ENCODE peak calls at places on chromosome 17, in six cellular contexts. One of them, this sample, is unnamed.

GRCh38 chr17:61457226-61457983 is 5.2 kb downstream of the TBX4 start:
- DNase-seq in GM23338: peak
- DNase-seq in cardiac fibroblast: no peak
- DNase-seq in spleen: no peak
- DNase-seq in PC-3: no peak
- DNase-seq in fibroblast of mammary gland: no peak
- DNase-seq in this sample: no peak

GRCh38 chr17:19016881-19017280 is 12.3 kb upstream of the FAM83G start:
- DNase-seq in cardiac fibroblast: no peak
- DNase-seq in spleen: peak
- DNase-seq in PC-3: no peak
- DNase-seq in fibroblast of mammary gland: no peak
- DNase-seq in GM23338: no peak
- DNase-seq in this sample: no peak

GRCh38 chr17:79778504-79779087 is 648 bp downstream of the CBX2 start:
- DNase-seq in fibroblast of mammary gland: no peak
- DNase-seq in spleen: no peak
- DNase-seq in PC-3: peak
- DNase-seq in cardiac fibroblast: no peak
- DNase-seq in GM23338: peak
- DNase-seq in this sample: no peak

GRCh38 chr17:59848778-59849177 is 44.0 kb downstream of the TUBD1 start:
- DNase-seq in cardiac fibroblast: peak
- DNase-seq in spleen: peak
- DNase-seq in fibroblast of mammary gland: peak
- DNase-seq in PC-3: peak
- DNase-seq in GM23338: no peak
- DNase-seq in this sample: peak

GRCh38 chr17:70521821-70522256 is 352.5 kb downstream of the KCNJ2 start:
- DNase-seq in PC-3: peak
- DNase-seq in cardiac fibroblast: peak
- DNase-seq in spleen: no peak
- DNase-seq in GM23338: no peak
- DNase-seq in fibroblast of mammary gland: peak
- DNase-seq in this sample: peak

GRCh38 chr17:8857919-8858318 is 9.6 kb downstream of the PIK3R6 start:
- DNase-seq in GM23338: peak
- DNase-seq in fibroblast of mammary gland: peak
- DNase-seq in spleen: no peak
- DNase-seq in cardiac fibroblast: peak
- DNase-seq in PC-3: no peak
- DNase-seq in this sample: peak

GRCh38 chr17:66584927-66585326 is 250.0 kb upstream of the CACNG5 start:
- DNase-seq in fibroblast of mammary gland: no peak
- DNase-seq in PC-3: no peak
- DNase-seq in cardiac fibroblast: no peak
- DNase-seq in GM23338: no peak
- DNase-seq in spleen: no peak
- DNase-seq in this sample: no peak

GRCh38 chr17:13920413-13920812 is 148.9 kb upstream of the COX10 start:
- DNase-seq in cardiac fibroblast: no peak
- DNase-seq in GM23338: no peak
- DNase-seq in spleen: no peak
- DNase-seq in fibroblast of mammary gland: no peak
- DNase-seq in PC-3: no peak
- DNase-seq in this sample: no peak

GRCh38 chr17:61407211-61407911 is 7.7 kb downstream of the TBX2 start:
- DNase-seq in GM23338: no peak
- DNase-seq in cardiac fibroblast: peak
- DNase-seq in PC-3: no peak
- DNase-seq in spleen: peak
- DNase-seq in fibroblast of mammary gland: no peak
- DNase-seq in this sample: no peak

GRCh38 chr17:2598166-2598565 is 4.7 kb downstream of the PAFAH1B1 start:
- DNase-seq in PC-3: peak
- DNase-seq in GM23338: no peak
- DNase-seq in cardiac fibroblast: peak
- DNase-seq in spleen: no peak
- DNase-seq in fibroblast of mammary gland: peak
- DNase-seq in this sample: peak
- H3K4me3 ChIP-seq in PC-3: no peak
- H3K4me3 ChIP-seq in GM23338: no peak
- H3K4me3 ChIP-seq in cardiac fibroblast: no peak
- H3K4me3 ChIP-seq in spleen: no peak
- H3K4me3 ChIP-seq in fibroblast of mammary gland: no peak
- H3K4me3 ChIP-seq in this sample: no peak

GRCh38 chr17:48554412-48555090 is 9.6 kb upstream of the HOXB2 start:
- DNase-seq in spleen: no peak
- DNase-seq in PC-3: no peak
- DNase-seq in cardiac fibroblast: peak
- DNase-seq in fibroblast of mammary gland: no peak
- DNase-seq in GM23338: peak
- DNase-seq in this sample: no peak

GRCh38 chr17:48555616-48556533 is 11.0 kb upstream of the HOXB2 start:
- DNase-seq in fibroblast of mammary gland: no peak
- DNase-seq in PC-3: peak
- DNase-seq in spleen: no peak
- DNase-seq in GM23338: no peak
- DNase-seq in cardiac fibroblast: peak
- DNase-seq in this sample: no peak

GRCh38 chr17:48556534-48557401 is 11.9 kb upstream of the HOXB2 start:
- DNase-seq in cardiac fibroblast: no peak
- DNase-seq in PC-3: peak
- DNase-seq in spleen: no peak
- DNase-seq in fibroblast of mammary gland: peak
- DNase-seq in GM23338: no peak
- DNase-seq in this sample: no peak

GRCh38 chr17:48553837-48554236 is 8.9 kb upstream of the HOXB2 start:
- DNase-seq in GM23338: no peak
- DNase-seq in spleen: no peak
- DNase-seq in PC-3: no peak
- DNase-seq in cardiac fibroblast: no peak
- DNase-seq in fibroblast of mammary gland: no peak
- DNase-seq in this sample: no peak

GRCh38 chr17:48555183-48555615 is 10.3 kb upstream of the HOXB2 start:
- DNase-seq in fibroblast of mammary gland: peak
- DNase-seq in cardiac fibroblast: peak
- DNase-seq in PC-3: peak
- DNase-seq in GM23338: no peak
- DNase-seq in spleen: no peak
- DNase-seq in this sample: peak
- TF ChIP-seq CTCF in fibroblast of mammary gland: no peak
- TF ChIP-seq CTCF in cardiac fibroblast: no peak
- TF ChIP-seq CTCF in PC-3: no peak
- TF ChIP-seq CTCF in GM23338: no peak
- TF ChIP-seq CTCF in spleen: no peak
- TF ChIP-seq CTCF in this sample: no peak

DNA sequence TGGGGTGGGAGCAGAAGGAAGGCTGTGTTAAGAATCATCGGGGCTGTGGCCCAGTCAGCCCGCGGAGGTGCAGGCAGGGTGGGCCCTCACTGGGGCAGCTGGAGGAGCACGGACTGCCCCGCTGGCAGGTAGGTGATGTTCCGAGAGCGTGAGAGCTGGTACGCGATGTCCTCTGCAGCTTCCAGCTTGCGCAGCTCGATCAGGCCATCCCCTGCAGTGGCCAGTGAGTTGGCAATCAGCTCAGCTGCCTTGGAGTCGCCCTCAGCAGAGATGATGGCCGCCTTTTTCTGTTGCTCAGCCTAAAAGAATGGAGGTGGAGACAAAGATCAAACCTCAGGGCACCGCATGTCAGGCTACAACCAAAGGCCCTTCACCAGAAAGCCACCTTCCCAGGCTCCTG is 9.8 kb downstream of the PHB1 start:
- DNase-seq in GM23338: no peak
- DNase-seq in spleen: no peak
- DNase-seq in fibroblast of mammary gland: no peak
- DNase-seq in cardiac fibroblast: no peak
- DNase-seq in PC-3: no peak
- DNase-seq in this sample: no peak
- H3K4me3 ChIP-seq in GM23338: no peak
- H3K4me3 ChIP-seq in spleen: no peak
- H3K4me3 ChIP-seq in fibroblast of mammary gland: no peak
- H3K4me3 ChIP-seq in cardiac fibroblast: no peak
- H3K4me3 ChIP-seq in PC-3: no peak
- H3K4me3 ChIP-seq in this sample: no peak

DNA sequence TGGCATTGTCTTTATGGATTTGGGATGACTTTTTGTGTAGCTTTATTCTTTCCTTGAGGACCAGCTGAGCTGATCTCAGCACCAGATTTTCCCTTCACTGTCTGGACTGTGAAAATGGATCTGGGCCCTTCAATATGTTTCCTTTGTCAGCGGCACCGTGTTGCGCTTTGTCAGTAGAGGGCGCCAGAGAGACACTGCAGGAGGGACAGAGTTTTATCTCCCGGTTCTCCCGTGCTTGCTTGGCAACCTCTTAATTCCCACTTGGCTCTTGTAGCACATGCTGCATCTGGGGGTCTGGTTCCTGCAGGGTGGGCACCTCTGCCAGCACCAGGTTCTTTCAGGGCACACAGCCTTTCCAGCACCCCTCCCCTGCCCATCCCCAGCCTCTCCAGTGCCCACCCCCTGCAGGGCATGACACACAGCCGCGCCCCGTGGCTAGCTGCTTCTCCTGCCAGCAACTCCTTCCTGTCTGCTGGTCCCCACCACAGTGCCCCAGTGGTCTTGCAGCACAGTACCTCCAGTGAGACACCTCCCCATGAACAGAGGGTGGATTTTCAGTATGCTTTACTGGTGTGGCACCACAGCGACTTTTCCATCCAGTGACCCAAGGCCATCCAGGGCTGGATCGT is 19.6 kb downstream of the OR1D5 start:
- DNase-seq in PC-3: no peak
- DNase-seq in cardiac fibroblast: peak
- DNase-seq in fibroblast of mammary gland: peak
- DNase-seq in spleen: no peak
- DNase-seq in GM23338: peak
- DNase-seq in this sample: no peak
- TF ChIP-seq CTCF in PC-3: peak
- TF ChIP-seq CTCF in cardiac fibroblast: peak
- TF ChIP-seq CTCF in fibroblast of mammary gland: peak
- TF ChIP-seq CTCF in spleen: no peak
- TF ChIP-seq CTCF in GM23338: peak
- TF ChIP-seq CTCF in this sample: peak

DNA sequence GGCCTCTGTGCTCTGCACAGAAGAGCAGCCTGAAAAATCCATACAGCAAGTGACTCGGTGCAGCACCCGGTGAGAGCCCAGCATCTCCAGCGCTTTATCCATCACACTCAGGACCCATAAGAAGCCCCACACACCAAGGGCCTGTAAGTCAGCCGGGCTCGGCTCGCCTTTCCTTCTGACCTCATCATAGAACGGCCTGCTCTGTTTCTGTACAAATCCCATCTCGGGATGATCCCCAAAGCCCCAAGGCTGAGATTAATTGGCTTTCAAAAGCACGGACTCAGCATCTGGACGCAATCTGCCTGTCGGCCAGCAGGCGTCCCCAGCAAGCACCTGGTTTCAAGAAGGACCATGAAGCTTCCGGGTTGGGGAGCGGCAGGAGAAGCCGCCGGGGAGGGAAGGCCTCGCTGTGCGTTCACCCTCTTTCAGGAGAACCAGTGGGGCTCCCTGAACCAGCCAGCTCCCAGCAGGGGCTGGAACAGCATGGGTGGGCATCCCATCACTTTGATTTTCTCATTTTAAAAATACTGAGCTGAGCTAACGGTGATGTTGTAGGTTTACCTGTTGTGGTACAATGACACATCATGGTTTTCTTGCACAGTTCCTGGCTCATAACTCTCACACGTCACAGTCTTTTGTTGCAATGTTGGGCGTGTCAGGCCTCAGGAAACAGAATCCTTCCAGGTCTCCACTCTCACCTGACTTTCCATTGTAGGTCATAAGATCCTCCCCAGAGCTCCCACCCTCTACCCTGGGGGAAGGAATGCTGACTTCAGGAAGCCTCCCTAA is 6.7 kb downstream of the CCDC57 start:
- DNase-seq in GM23338: peak
- DNase-seq in fibroblast of mammary gland: peak
- DNase-seq in spleen: peak
- DNase-seq in cardiac fibroblast: peak
- DNase-seq in PC-3: peak
- DNase-seq in this sample: peak
- H3K4me3 ChIP-seq in GM23338: no peak
- H3K4me3 ChIP-seq in fibroblast of mammary gland: no peak
- H3K4me3 ChIP-seq in spleen: no peak
- H3K4me3 ChIP-seq in cardiac fibroblast: no peak
- H3K4me3 ChIP-seq in PC-3: peak
- H3K4me3 ChIP-seq in this sample: no peak

DNA sequence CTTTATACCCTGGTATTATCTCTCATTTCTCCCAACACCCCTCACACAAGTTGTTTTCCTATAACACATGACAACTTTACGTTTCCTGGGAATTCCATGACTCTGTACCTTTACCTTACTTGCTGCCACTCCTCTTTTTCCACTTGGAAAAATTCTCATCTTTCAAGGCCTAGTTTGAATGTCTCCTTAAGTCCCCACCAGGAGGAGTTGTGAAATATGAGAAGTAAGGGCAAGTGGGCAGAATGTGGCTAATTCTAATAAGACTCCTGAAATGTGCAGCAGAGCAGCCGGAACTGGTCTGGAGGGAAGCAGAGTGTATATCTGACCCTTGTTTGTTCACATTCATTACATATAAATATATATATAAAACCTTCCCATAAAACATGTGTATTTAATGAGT is 39.7 kb downstream of the BRCA1 start:
- DNase-seq in fibroblast of mammary gland: peak
- DNase-seq in PC-3: no peak
- DNase-seq in GM23338: peak
- DNase-seq in spleen: no peak
- DNase-seq in cardiac fibroblast: no peak
- DNase-seq in this sample: peak
- TF ChIP-seq CTCF in fibroblast of mammary gland: no peak
- TF ChIP-seq CTCF in PC-3: peak
- TF ChIP-seq CTCF in GM23338: no peak
- TF ChIP-seq CTCF in spleen: no peak
- TF ChIP-seq CTCF in cardiac fibroblast: no peak
- TF ChIP-seq CTCF in this sample: peak

GRCh38 chr17:45430738-45431530 is 1.7 kb downstream of the ARHGAP27 start:
- DNase-seq in cardiac fibroblast: no peak
- DNase-seq in spleen: peak
- DNase-seq in fibroblast of mammary gland: no peak
- DNase-seq in GM23338: peak
- DNase-seq in PC-3: peak
- DNase-seq in this sample: no peak

GRCh38 chr17:45431531-45432404 is 902 bp downstream of the ARHGAP27 start:
- DNase-seq in GM23338: peak
- DNase-seq in fibroblast of mammary gland: peak
- DNase-seq in spleen: peak
- DNase-seq in PC-3: peak
- DNase-seq in cardiac fibroblast: peak
- DNase-seq in this sample: peak

GRCh38 chr17:45433136-45433535 is 466 bp upstream of the ARHGAP27 start:
- DNase-seq in fibroblast of mammary gland: no peak
- DNase-seq in GM23338: no peak
- DNase-seq in spleen: no peak
- DNase-seq in cardiac fibroblast: no peak
- DNase-seq in PC-3: peak
- DNase-seq in this sample: no peak

GRCh38 chr17:45430006-45430737 is 2.5 kb downstream of the ARHGAP27 start:
- DNase-seq in PC-3: no peak
- DNase-seq in fibroblast of mammary gland: no peak
- DNase-seq in cardiac fibroblast: no peak
- DNase-seq in spleen: peak
- DNase-seq in GM23338: peak
- DNase-seq in this sample: no peak

GRCh38 chr17:45432405-45433113 is at the start of gene ARHGAP27:
- DNase-seq in cardiac fibroblast: peak
- DNase-seq in PC-3: peak
- DNase-seq in spleen: peak
- DNase-seq in GM23338: peak
- DNase-seq in fibroblast of mammary gland: peak
- DNase-seq in this sample: no peak
- H3K4me3 ChIP-seq in cardiac fibroblast: peak
- H3K4me3 ChIP-seq in PC-3: peak
- H3K4me3 ChIP-seq in spleen: peak
- H3K4me3 ChIP-seq in GM23338: peak
- H3K4me3 ChIP-seq in fibroblast of mammary gland: peak
- H3K4me3 ChIP-seq in this sample: peak